ENCODE peak calls at places on chromosomes 12 and 14, in four cellular contexts. One of them, this sample, is unnamed.

GRCh38 chr12:4297617-4298016 is 23.4 kb upstream of the TIGAR start:
- DNase-seq in SK-N-SH: no peak
- DNase-seq in HepG2: no peak
- DNase-seq in K562: no peak
- DNase-seq in this sample: no peak

GRCh38 chr14:74961238-74961911 is 6.0 kb upstream of the PGF start:
- DNase-seq in SK-N-SH: no peak
- DNase-seq in HepG2: no peak
- DNase-seq in K562: no peak
- DNase-seq in this sample: no peak

GRCh38 chr14:71891970-71892369 is 40.3 kb upstream of the RGS6 start:
- DNase-seq in SK-N-SH: no peak
- DNase-seq in HepG2: no peak
- DNase-seq in K562: no peak
- DNase-seq in this sample: no peak

GRCh38 chr12:5690240-5690639 is 254.8 kb downstream of the ANO2 start:
- DNase-seq in SK-N-SH: no peak
- DNase-seq in HepG2: no peak
- DNase-seq in K562: no peak
- DNase-seq in this sample: no peak

GRCh38 chr12:6963741-6964446 is 6.6 kb downstream of the PHB2 start:
- DNase-seq in SK-N-SH: peak
- DNase-seq in HepG2: no peak
- DNase-seq in K562: no peak
- DNase-seq in this sample: no peak

GRCh38 chr12:29309320-29309902 is 71.6 kb downstream of the ERGIC2 start:
- DNase-seq in SK-N-SH: no peak
- DNase-seq in HepG2: no peak
- DNase-seq in K562: peak
- DNase-seq in this sample: no peak

GRCh38 chr12:87667378-87667777 is 361.8 kb downstream of the C12orf50 start:
- DNase-seq in SK-N-SH: no peak
- DNase-seq in HepG2: no peak
- DNase-seq in K562: no peak
- DNase-seq in this sample: no peak

GRCh38 chr12:124211753-124212152 is 83.1 kb upstream of the RFLNA start:
- DNase-seq in SK-N-SH: no peak
- DNase-seq in HepG2: no peak
- DNase-seq in K562: no peak
- DNase-seq in this sample: no peak

GRCh38 chr12:116539361-116539771 is 19.8 kb upstream of the MAP1LC3B2 start:
- DNase-seq in SK-N-SH: no peak
- DNase-seq in HepG2: no peak
- DNase-seq in K562: no peak
- DNase-seq in this sample: no peak

GRCh38 chr12:48927261-48927660 is 2.0 kb upstream of the FKBP11 start:
- DNase-seq in SK-N-SH: no peak
- DNase-seq in HepG2: no peak
- DNase-seq in K562: no peak
- DNase-seq in this sample: no peak

GRCh38 chr12:48925218-48925871 is at the start of gene FKBP11:
- DNase-seq in SK-N-SH: peak
- DNase-seq in HepG2: no peak
- DNase-seq in K562: no peak
- DNase-seq in this sample: peak

GRCh38 chr12:48929551-48929950 is 4.3 kb upstream of the FKBP11 start:
- DNase-seq in SK-N-SH: no peak
- DNase-seq in HepG2: no peak
- DNase-seq in K562: no peak
- DNase-seq in this sample: no peak

GRCh38 chr12:48923117-48923516 is 2.2 kb downstream of the FKBP11 start:
- DNase-seq in SK-N-SH: no peak
- DNase-seq in HepG2: no peak
- DNase-seq in K562: no peak
- DNase-seq in this sample: no peak

DNA sequence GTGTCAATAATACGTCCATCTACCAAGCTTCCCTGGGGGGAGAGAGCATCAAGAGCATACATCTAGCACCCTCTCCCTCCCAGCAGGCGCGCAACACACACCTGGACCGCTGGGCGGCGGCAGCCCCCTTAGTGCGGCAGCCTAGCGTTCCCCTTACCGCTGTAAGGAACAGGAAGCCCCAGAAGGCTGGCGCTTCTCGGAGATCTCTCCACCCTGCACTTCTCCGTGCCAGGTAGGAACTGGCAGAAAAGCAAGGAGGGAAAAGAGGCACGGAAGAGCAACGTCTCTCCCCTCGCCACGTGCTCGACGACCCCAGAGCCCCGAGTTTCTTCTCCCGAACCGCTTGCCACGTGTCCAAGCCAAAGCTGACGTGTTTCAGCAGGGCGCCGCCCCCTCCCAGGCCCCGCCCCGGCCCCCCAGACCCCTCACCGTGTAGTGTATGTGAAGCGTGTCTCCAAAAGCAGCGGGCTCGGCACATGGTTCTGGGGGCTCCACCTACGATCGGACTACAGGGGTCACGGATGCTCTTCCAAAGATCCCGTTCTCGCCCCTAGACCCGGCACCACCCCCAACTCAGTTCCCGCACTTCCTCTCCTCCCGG is 575 bp downstream of the FKBP11 start:
- DNase-seq in SK-N-SH: peak
- DNase-seq in HepG2: no peak
- DNase-seq in K562: no peak
- DNase-seq in this sample: peak
- H2AFZ ChIP-seq in SK-N-SH: peak
- H2AFZ ChIP-seq in HepG2: no peak
- H2AFZ ChIP-seq in K562: no peak
- H2AFZ ChIP-seq in this sample: peak

DNA sequence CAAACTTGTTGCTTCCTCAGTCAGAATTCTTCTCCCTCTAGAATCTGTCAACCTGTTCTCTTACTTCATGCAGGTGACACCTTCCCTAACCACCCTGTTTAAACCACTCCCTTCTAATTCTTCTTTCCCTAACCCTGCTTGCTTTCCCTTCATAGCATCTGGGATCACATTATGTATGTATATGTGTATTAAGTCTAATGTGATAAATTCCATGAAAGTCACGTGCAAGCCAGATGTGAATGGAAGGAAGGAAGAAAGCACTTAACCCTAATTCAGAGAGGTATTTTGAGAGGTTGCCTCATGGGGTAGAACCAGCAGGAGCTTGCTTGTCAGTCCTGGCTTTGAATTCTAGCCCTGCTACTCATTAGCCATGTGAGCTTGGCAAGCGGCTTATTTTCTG is 340.0 kb downstream of the TRHDE start:
- DNase-seq in SK-N-SH: no peak
- DNase-seq in HepG2: no peak
- DNase-seq in K562: no peak
- DNase-seq in this sample: no peak
- TF ChIP-seq FOXM1 in SK-N-SH: no peak
- TF ChIP-seq FOXM1 in HepG2: no peak
- TF ChIP-seq FOXM1 in K562: no peak
- TF ChIP-seq FOXM1 in this sample: no peak

GRCh38 chr12:127121494-127122070 is 1145.4 kb upstream of the TMEM132C start:
- DNase-seq in SK-N-SH: no peak
- DNase-seq in HepG2: no peak
- DNase-seq in K562: no peak
- DNase-seq in this sample: no peak
- TF ChIP-seq EP300 in SK-N-SH: no peak
- TF ChIP-seq EP300 in HepG2: no peak
- TF ChIP-seq EP300 in K562: no peak
- TF ChIP-seq EP300 in this sample: no peak

GRCh38 chr12:89247962-89248361 is 104.3 kb downstream of the DUSP6 start:
- DNase-seq in SK-N-SH: peak
- DNase-seq in HepG2: no peak
- DNase-seq in K562: no peak
- DNase-seq in this sample: no peak

GRCh38 chr12:89245090-89245489 is 107.2 kb downstream of the DUSP6 start:
- DNase-seq in SK-N-SH: no peak
- DNase-seq in HepG2: no peak
- DNase-seq in K562: no peak
- DNase-seq in this sample: no peak

GRCh38 chr12:89243786-89244185 is 108.5 kb downstream of the DUSP6 start:
- DNase-seq in SK-N-SH: no peak
- DNase-seq in HepG2: no peak
- DNase-seq in K562: no peak
- DNase-seq in this sample: no peak

GRCh38 chr12:89247541-89247942 is 104.8 kb downstream of the DUSP6 start:
- DNase-seq in SK-N-SH: peak
- DNase-seq in HepG2: peak
- DNase-seq in K562: no peak
- DNase-seq in this sample: no peak

GRCh38 chr12:89244536-89244935 is 107.8 kb downstream of the DUSP6 start:
- DNase-seq in SK-N-SH: no peak
- DNase-seq in HepG2: no peak
- DNase-seq in K562: no peak
- DNase-seq in this sample: no peak
- H2AFZ ChIP-seq in SK-N-SH: no peak
- H2AFZ ChIP-seq in HepG2: no peak
- H2AFZ ChIP-seq in K562: no peak
- H2AFZ ChIP-seq in this sample: no peak

GRCh38 chr12:31506907-31507306 is 84.0 kb downstream of the DENND5B start:
- DNase-seq in SK-N-SH: no peak
- DNase-seq in HepG2: no peak
- DNase-seq in K562: no peak
- DNase-seq in this sample: no peak
- TF ChIP-seq FOXM1 in SK-N-SH: no peak
- TF ChIP-seq FOXM1 in HepG2: no peak
- TF ChIP-seq FOXM1 in K562: no peak
- TF ChIP-seq FOXM1 in this sample: no peak

DNA sequence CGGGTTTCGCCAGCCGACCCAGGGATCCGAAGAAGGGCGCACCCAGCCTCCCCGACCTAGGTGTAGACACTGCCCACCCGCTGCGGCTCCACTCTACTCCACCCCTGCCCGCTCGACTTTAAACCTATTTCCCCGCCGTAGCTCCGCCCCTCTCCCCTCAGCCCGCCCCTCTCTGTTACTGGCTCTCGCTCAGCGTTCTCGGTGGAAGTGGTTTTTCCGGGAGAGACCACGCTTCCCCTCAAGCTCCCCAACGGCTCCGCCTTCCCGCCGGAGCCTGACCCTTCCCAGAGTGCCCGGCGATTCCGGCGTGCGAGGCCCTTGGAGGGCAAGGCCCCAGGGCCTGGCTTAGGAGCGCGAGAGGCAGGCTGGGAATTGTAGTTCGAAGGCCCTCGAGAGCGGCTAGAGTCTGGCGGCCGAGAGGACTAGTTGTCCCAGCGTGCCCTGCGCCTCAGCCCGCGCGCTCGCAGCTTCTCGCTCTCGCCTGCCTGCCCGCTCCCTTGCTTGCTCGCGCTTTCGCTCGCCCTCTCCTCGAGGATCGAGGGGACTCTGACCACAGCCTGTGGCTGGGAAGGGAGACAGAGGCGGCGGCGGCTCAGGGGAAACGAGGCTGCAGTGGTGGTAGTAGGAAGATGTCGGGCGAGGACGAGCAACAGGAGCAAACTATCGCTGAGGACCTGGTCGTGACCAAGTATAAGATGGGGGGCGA is at the start of gene PA2G4:
- DNase-seq in SK-N-SH: peak
- DNase-seq in HepG2: peak
- DNase-seq in K562: peak
- DNase-seq in this sample: peak
- TF ChIP-seq EP300 in SK-N-SH: no peak
- TF ChIP-seq EP300 in HepG2: peak
- TF ChIP-seq EP300 in K562: no peak
- TF ChIP-seq EP300 in this sample: no peak

This sample was measured in GM12878.